ENCODE peak calls at places on chromosomes 7 and 10, in nine cellular contexts. D, E, W, X, I, V, Q, O and F are unnamed samples.

GRCh38 chr7:138396251-138397070 is 63.6 kb upstream of the TRIM24 start:
- DNase-seq in D (peak), E (no peak), W (no peak), X (no peak), I (no peak), V (no peak), Q (peak), O (no peak), F (no peak)

GRCh38 chr10:6271663-6272062 is 68.9 kb downstream of the PFKFB3 start:
- DNase-seq in D (no peak), E (no peak), W (no peak), X (no peak), I (no peak), V (no peak), Q (no peak), O (no peak), F (no peak)

GRCh38 chr7:25124485-25125136 is 449 bp downstream of the CYCS start:
- DNase-seq in D (no peak), E (peak), W (no peak), X (no peak), I (no peak), V (peak), Q (no peak), O (peak), F (peak)

GRCh38 chr10:22429146-22429545 is 83.8 kb downstream of the SPAG6 start:
- DNase-seq in D (no peak), E (no peak), W (no peak), X (no peak), I (no peak), V (peak), Q (no peak), O (no peak), F (no peak)

GRCh38 chr7:76424413-76425111 is at the start of gene ZP3:
- DNase-seq in D (no peak), E (no peak), W (no peak), X (no peak), I (no peak), V (no peak), Q (no peak), O (no peak), F (no peak)

GRCh38 chr7:149772236-149772820 is 1.1 kb downstream of the ZNF467 start:
- DNase-seq in D (peak), E (peak), W (no peak), X (no peak), I (no peak), V (no peak), Q (no peak), O (peak), F (no peak)

GRCh38 chr10:27258838-27259532 is 18.4 kb upstream of the ACBD5 start:
- DNase-seq in D (peak), E (no peak), W (no peak), X (peak), I (no peak), V (no peak), Q (no peak), O (no peak), F (peak)

GRCh38 chr7:522071-522937 is 2.7 kb upstream of the PDGFA start:
- DNase-seq in D (peak), E (peak), W (no peak), X (no peak), I (no peak), V (peak), Q (peak), O (no peak), F (peak)

GRCh38 chr10:17637869-17638268 is 6.1 kb upstream of the STAM start:
- DNase-seq in D (no peak), E (no peak), W (no peak), X (no peak), I (no peak), V (no peak), Q (no peak), O (no peak), F (peak)

GRCh38 chr10:4720463-4720862 is 105.5 kb upstream of the AKR1E2 start:
- DNase-seq in D (no peak), E (no peak), W (no peak), X (no peak), I (no peak), V (peak), Q (no peak), O (no peak), F (no peak)

GRCh38 chr10:43054593-43054992 is 22.3 kb upstream of the RET start:
- DNase-seq in D (no peak), E (no peak), W (no peak), X (no peak), I (no peak), V (no peak), Q (no peak), O (no peak), F (no peak)

GRCh38 chr10:82922755-82923154 is 1047.8 kb downstream of the NRG3 start:
- DNase-seq in D (no peak), E (no peak), W (no peak), X (no peak), I (no peak), V (peak), Q (no peak), O (no peak), F (no peak)

GRCh38 chr7:101874028-101874427 is 56.6 kb downstream of the CUX1 start:
- DNase-seq in D (no peak), E (peak), W (no peak), X (no peak), I (no peak), V (no peak), Q (no peak), O (no peak), F (no peak)

GRCh38 chr10:62618576-62619408 is 185.7 kb upstream of the ADO start:
- DNase-seq in D (peak), E (peak), W (peak), X (no peak), I (no peak), V (peak), Q (no peak), O (no peak), F (no peak)

GRCh38 chr7:53351681-53352080 is 316.2 kb downstream of the POM121L12 start:
- DNase-seq in D (no peak), E (no peak), W (no peak), X (no peak), I (no peak), V (no peak), Q (no peak), O (no peak), F (peak)

GRCh38 chr10:131323880-131324279 is 12.4 kb upstream of the TCERG1L start:
- DNase-seq in D (no peak), E (no peak), W (no peak), X (no peak), I (no peak), V (no peak), Q (no peak), O (no peak), F (no peak)

GRCh38 chr10:70699659-70700174 is 27.4 kb downstream of the ADAMTS14 start:
- DNase-seq in D (no peak), E (no peak), W (no peak), X (no peak), I (no peak), V (peak), Q (peak), O (no peak), F (peak)

GRCh38 chr10:104350146-104350635 is 3.4 kb upstream of the CFAP58 start:
- DNase-seq in D (peak), E (peak), W (no peak), X (no peak), I (no peak), V (peak), Q (peak), O (no peak), F (peak)